ENCODE peak calls at places on chromosome 13, in ten cellular contexts. One of them, this sample, is unnamed.

GRCh38 chr13:43675577-43675976 is 111.2 kb downstream of the ENOX1 start:
- DNase-seq in naive thymus-derived CD4-positive, alpha-beta T cell: no peak
- DNase-seq in stimulated activated naive CD4-positive, alpha-beta T cell treated with Interleukin-2 at 50 U/mL for 16 hours: no peak
- DNase-seq in head of caudate nucleus: no peak
- DNase-seq in stimulated activated CD8-positive, alpha-beta memory T cell treated with anti-CD3 and anti-CD28 coated beads, Interleukin-2, amount 100 ng/mL, for 48 hours: no peak
- DNase-seq in germinal center: no peak
- DNase-seq in omental fat pad: no peak
- DNase-seq in astrocyte of the spinal cord: no peak
- DNase-seq in nephron progenitor cell: no peak
- DNase-seq in mesothelial cell of epicardium: no peak
- DNase-seq in this sample: no peak

GRCh38 chr13:73622375-73622774 is 511.8 kb downstream of the KLF12 start:
- DNase-seq in germinal center: no peak
- DNase-seq in nephron progenitor cell: no peak
- DNase-seq in omental fat pad: no peak
- DNase-seq in head of caudate nucleus: no peak
- DNase-seq in astrocyte of the spinal cord: no peak
- DNase-seq in stimulated activated CD8-positive, alpha-beta memory T cell treated with anti-CD3 and anti-CD28 coated beads, Interleukin-2, amount 100 ng/mL, for 48 hours: no peak
- DNase-seq in mesothelial cell of epicardium: no peak
- DNase-seq in naive thymus-derived CD4-positive, alpha-beta T cell: no peak
- DNase-seq in stimulated activated naive CD4-positive, alpha-beta T cell treated with Interleukin-2 at 50 U/mL for 16 hours: no peak
- DNase-seq in this sample: no peak

GRCh38 chr13:65236841-65237418 is 1993.2 kb downstream of the PCDH9 start:
- DNase-seq in germinal center: no peak
- DNase-seq in stimulated activated CD8-positive, alpha-beta memory T cell treated with anti-CD3 and anti-CD28 coated beads, Interleukin-2, amount 100 ng/mL, for 48 hours: no peak
- DNase-seq in astrocyte of the spinal cord: no peak
- DNase-seq in mesothelial cell of epicardium: no peak
- DNase-seq in stimulated activated naive CD4-positive, alpha-beta T cell treated with Interleukin-2 at 50 U/mL for 16 hours: no peak
- DNase-seq in head of caudate nucleus: no peak
- DNase-seq in naive thymus-derived CD4-positive, alpha-beta T cell: no peak
- DNase-seq in nephron progenitor cell: peak
- DNase-seq in omental fat pad: no peak
- DNase-seq in this sample: no peak

GRCh38 chr13:49369876-49370275 is 74.0 kb downstream of the CAB39L start:
- DNase-seq in mesothelial cell of epicardium: no peak
- DNase-seq in naive thymus-derived CD4-positive, alpha-beta T cell: no peak
- DNase-seq in astrocyte of the spinal cord: no peak
- DNase-seq in omental fat pad: no peak
- DNase-seq in stimulated activated CD8-positive, alpha-beta memory T cell treated with anti-CD3 and anti-CD28 coated beads, Interleukin-2, amount 100 ng/mL, for 48 hours: no peak
- DNase-seq in nephron progenitor cell: no peak
- DNase-seq in stimulated activated naive CD4-positive, alpha-beta T cell treated with Interleukin-2 at 50 U/mL for 16 hours: no peak
- DNase-seq in head of caudate nucleus: no peak
- DNase-seq in germinal center: no peak
- DNase-seq in this sample: no peak

GRCh38 chr13:50617134-50617721 is 226.3 kb downstream of the DLEU7 start:
- DNase-seq in astrocyte of the spinal cord: peak
- DNase-seq in nephron progenitor cell: no peak
- DNase-seq in germinal center: no peak
- DNase-seq in stimulated activated naive CD4-positive, alpha-beta T cell treated with Interleukin-2 at 50 U/mL for 16 hours: no peak
- DNase-seq in omental fat pad: no peak
- DNase-seq in naive thymus-derived CD4-positive, alpha-beta T cell: no peak
- DNase-seq in stimulated activated CD8-positive, alpha-beta memory T cell treated with anti-CD3 and anti-CD28 coated beads, Interleukin-2, amount 100 ng/mL, for 48 hours: no peak
- DNase-seq in mesothelial cell of epicardium: no peak
- DNase-seq in head of caudate nucleus: no peak
- DNase-seq in this sample: no peak

GRCh38 chr13:94967183-94968039 is 255.1 kb upstream of the SOX21 start:
- DNase-seq in omental fat pad: no peak
- DNase-seq in stimulated activated naive CD4-positive, alpha-beta T cell treated with Interleukin-2 at 50 U/mL for 16 hours: no peak
- DNase-seq in naive thymus-derived CD4-positive, alpha-beta T cell: no peak
- DNase-seq in astrocyte of the spinal cord: peak
- DNase-seq in mesothelial cell of epicardium: peak
- DNase-seq in head of caudate nucleus: peak
- DNase-seq in nephron progenitor cell: peak
- DNase-seq in germinal center: peak
- DNase-seq in stimulated activated CD8-positive, alpha-beta memory T cell treated with anti-CD3 and anti-CD28 coated beads, Interleukin-2, amount 100 ng/mL, for 48 hours: peak
- DNase-seq in this sample: no peak

GRCh38 chr13:26255717-26256277 is 1.9 kb downstream of the CDK8 start:
- DNase-seq in stimulated activated naive CD4-positive, alpha-beta T cell treated with Interleukin-2 at 50 U/mL for 16 hours: no peak
- DNase-seq in head of caudate nucleus: no peak
- DNase-seq in naive thymus-derived CD4-positive, alpha-beta T cell: no peak
- DNase-seq in mesothelial cell of epicardium: no peak
- DNase-seq in nephron progenitor cell: no peak
- DNase-seq in germinal center: no peak
- DNase-seq in omental fat pad: no peak
- DNase-seq in stimulated activated CD8-positive, alpha-beta memory T cell treated with anti-CD3 and anti-CD28 coated beads, Interleukin-2, amount 100 ng/mL, for 48 hours: no peak
- DNase-seq in astrocyte of the spinal cord: peak
- DNase-seq in this sample: no peak

GRCh38 chr13:91304740-91305139 is 42.7 kb upstream of the MIR17HG start:
- DNase-seq in astrocyte of the spinal cord: no peak
- DNase-seq in nephron progenitor cell: no peak
- DNase-seq in mesothelial cell of epicardium: no peak
- DNase-seq in germinal center: no peak
- DNase-seq in naive thymus-derived CD4-positive, alpha-beta T cell: no peak
- DNase-seq in stimulated activated naive CD4-positive, alpha-beta T cell treated with Interleukin-2 at 50 U/mL for 16 hours: no peak
- DNase-seq in stimulated activated CD8-positive, alpha-beta memory T cell treated with anti-CD3 and anti-CD28 coated beads, Interleukin-2, amount 100 ng/mL, for 48 hours: no peak
- DNase-seq in head of caudate nucleus: no peak
- DNase-seq in omental fat pad: no peak
- DNase-seq in this sample: no peak

GRCh38 chr13:110714798-110715394 is 1.4 kb downstream of the ING1 start:
- DNase-seq in nephron progenitor cell: peak
- DNase-seq in stimulated activated CD8-positive, alpha-beta memory T cell treated with anti-CD3 and anti-CD28 coated beads, Interleukin-2, amount 100 ng/mL, for 48 hours: peak
- DNase-seq in head of caudate nucleus: peak
- DNase-seq in naive thymus-derived CD4-positive, alpha-beta T cell: peak
- DNase-seq in stimulated activated naive CD4-positive, alpha-beta T cell treated with Interleukin-2 at 50 U/mL for 16 hours: peak
- DNase-seq in astrocyte of the spinal cord: peak
- DNase-seq in omental fat pad: peak
- DNase-seq in germinal center: peak
- DNase-seq in mesothelial cell of epicardium: peak
- DNase-seq in this sample: no peak

GRCh38 chr13:102836471-102836870 is 9.4 kb upstream of the ERCC5 start:
- DNase-seq in nephron progenitor cell: no peak
- DNase-seq in head of caudate nucleus: no peak
- DNase-seq in omental fat pad: no peak
- DNase-seq in naive thymus-derived CD4-positive, alpha-beta T cell: no peak
- DNase-seq in germinal center: no peak
- DNase-seq in stimulated activated CD8-positive, alpha-beta memory T cell treated with anti-CD3 and anti-CD28 coated beads, Interleukin-2, amount 100 ng/mL, for 48 hours: no peak
- DNase-seq in mesothelial cell of epicardium: no peak
- DNase-seq in stimulated activated naive CD4-positive, alpha-beta T cell treated with Interleukin-2 at 50 U/mL for 16 hours: no peak
- DNase-seq in astrocyte of the spinal cord: no peak
- DNase-seq in this sample: no peak

GRCh38 chr13:39306639-39307589 is 268.7 kb downstream of the NHLRC3 start:
- DNase-seq in head of caudate nucleus: no peak
- DNase-seq in stimulated activated CD8-positive, alpha-beta memory T cell treated with anti-CD3 and anti-CD28 coated beads, Interleukin-2, amount 100 ng/mL, for 48 hours: no peak
- DNase-seq in omental fat pad: no peak
- DNase-seq in naive thymus-derived CD4-positive, alpha-beta T cell: no peak
- DNase-seq in germinal center: no peak
- DNase-seq in astrocyte of the spinal cord: no peak
- DNase-seq in mesothelial cell of epicardium: no peak
- DNase-seq in stimulated activated naive CD4-positive, alpha-beta T cell treated with Interleukin-2 at 50 U/mL for 16 hours: no peak
- DNase-seq in nephron progenitor cell: no peak
- DNase-seq in this sample: no peak

GRCh38 chr13:45492538-45492937 is 27.8 kb downstream of the COG3 start:
- DNase-seq in mesothelial cell of epicardium: no peak
- DNase-seq in naive thymus-derived CD4-positive, alpha-beta T cell: no peak
- DNase-seq in germinal center: no peak
- DNase-seq in head of caudate nucleus: no peak
- DNase-seq in stimulated activated naive CD4-positive, alpha-beta T cell treated with Interleukin-2 at 50 U/mL for 16 hours: no peak
- DNase-seq in astrocyte of the spinal cord: peak
- DNase-seq in nephron progenitor cell: no peak
- DNase-seq in omental fat pad: no peak
- DNase-seq in stimulated activated CD8-positive, alpha-beta memory T cell treated with anti-CD3 and anti-CD28 coated beads, Interleukin-2, amount 100 ng/mL, for 48 hours: no peak
- DNase-seq in this sample: no peak

GRCh38 chr13:113109151-113110047 is 3.8 kb downstream of the F7 start:
- DNase-seq in astrocyte of the spinal cord: no peak
- DNase-seq in omental fat pad: no peak
- DNase-seq in germinal center: no peak
- DNase-seq in mesothelial cell of epicardium: peak
- DNase-seq in stimulated activated CD8-positive, alpha-beta memory T cell treated with anti-CD3 and anti-CD28 coated beads, Interleukin-2, amount 100 ng/mL, for 48 hours: no peak
- DNase-seq in naive thymus-derived CD4-positive, alpha-beta T cell: no peak
- DNase-seq in stimulated activated naive CD4-positive, alpha-beta T cell treated with Interleukin-2 at 50 U/mL for 16 hours: no peak
- DNase-seq in head of caudate nucleus: no peak
- DNase-seq in nephron progenitor cell: peak
- DNase-seq in this sample: no peak

GRCh38 chr13:27171244-27171829 is at the start of gene USP12:
- DNase-seq in stimulated activated CD8-positive, alpha-beta memory T cell treated with anti-CD3 and anti-CD28 coated beads, Interleukin-2, amount 100 ng/mL, for 48 hours: peak
- DNase-seq in nephron progenitor cell: peak
- DNase-seq in omental fat pad: no peak
- DNase-seq in germinal center: peak
- DNase-seq in naive thymus-derived CD4-positive, alpha-beta T cell: no peak
- DNase-seq in mesothelial cell of epicardium: peak
- DNase-seq in head of caudate nucleus: peak
- DNase-seq in stimulated activated naive CD4-positive, alpha-beta T cell treated with Interleukin-2 at 50 U/mL for 16 hours: peak
- DNase-seq in astrocyte of the spinal cord: no peak
- DNase-seq in this sample: peak

GRCh38 chr13:98731038-98731437 is 21.4 kb downstream of the SLC15A1 start:
- DNase-seq in stimulated activated CD8-positive, alpha-beta memory T cell treated with anti-CD3 and anti-CD28 coated beads, Interleukin-2, amount 100 ng/mL, for 48 hours: no peak
- DNase-seq in germinal center: no peak
- DNase-seq in head of caudate nucleus: no peak
- DNase-seq in mesothelial cell of epicardium: no peak
- DNase-seq in omental fat pad: no peak
- DNase-seq in naive thymus-derived CD4-positive, alpha-beta T cell: no peak
- DNase-seq in astrocyte of the spinal cord: no peak
- DNase-seq in nephron progenitor cell: no peak
- DNase-seq in stimulated activated naive CD4-positive, alpha-beta T cell treated with Interleukin-2 at 50 U/mL for 16 hours: no peak
- DNase-seq in this sample: no peak

GRCh38 chr13:31860002-31860401 is 120.7 kb downstream of the RXFP2 start:
- DNase-seq in mesothelial cell of epicardium: no peak
- DNase-seq in germinal center: no peak
- DNase-seq in stimulated activated naive CD4-positive, alpha-beta T cell treated with Interleukin-2 at 50 U/mL for 16 hours: no peak
- DNase-seq in omental fat pad: no peak
- DNase-seq in stimulated activated CD8-positive, alpha-beta memory T cell treated with anti-CD3 and anti-CD28 coated beads, Interleukin-2, amount 100 ng/mL, for 48 hours: no peak
- DNase-seq in astrocyte of the spinal cord: no peak
- DNase-seq in naive thymus-derived CD4-positive, alpha-beta T cell: no peak
- DNase-seq in nephron progenitor cell: no peak
- DNase-seq in head of caudate nucleus: peak
- DNase-seq in this sample: no peak

GRCh38 chr13:37127706-37128241 is 22.3 kb upstream of the CSNK1A1L start:
- DNase-seq in naive thymus-derived CD4-positive, alpha-beta T cell: no peak
- DNase-seq in omental fat pad: no peak
- DNase-seq in nephron progenitor cell: no peak
- DNase-seq in stimulated activated naive CD4-positive, alpha-beta T cell treated with Interleukin-2 at 50 U/mL for 16 hours: no peak
- DNase-seq in astrocyte of the spinal cord: peak
- DNase-seq in stimulated activated CD8-positive, alpha-beta memory T cell treated with anti-CD3 and anti-CD28 coated beads, Interleukin-2, amount 100 ng/mL, for 48 hours: no peak
- DNase-seq in mesothelial cell of epicardium: no peak
- DNase-seq in head of caudate nucleus: peak
- DNase-seq in germinal center: no peak
- DNase-seq in this sample: peak

GRCh38 chr13:33106656-33107402 is 90.6 kb downstream of the KL start:
- DNase-seq in germinal center: no peak
- DNase-seq in naive thymus-derived CD4-positive, alpha-beta T cell: no peak
- DNase-seq in mesothelial cell of epicardium: no peak
- DNase-seq in nephron progenitor cell: no peak
- DNase-seq in stimulated activated CD8-positive, alpha-beta memory T cell treated with anti-CD3 and anti-CD28 coated beads, Interleukin-2, amount 100 ng/mL, for 48 hours: no peak
- DNase-seq in astrocyte of the spinal cord: no peak
- DNase-seq in omental fat pad: no peak
- DNase-seq in stimulated activated naive CD4-positive, alpha-beta T cell treated with Interleukin-2 at 50 U/mL for 16 hours: no peak
- DNase-seq in head of caudate nucleus: no peak
- DNase-seq in this sample: no peak

GRCh38 chr13:65656740-65657329 is 1573.3 kb downstream of the PCDH9 start:
- DNase-seq in germinal center: no peak
- DNase-seq in omental fat pad: no peak
- DNase-seq in astrocyte of the spinal cord: peak
- DNase-seq in stimulated activated CD8-positive, alpha-beta memory T cell treated with anti-CD3 and anti-CD28 coated beads, Interleukin-2, amount 100 ng/mL, for 48 hours: no peak
- DNase-seq in stimulated activated naive CD4-positive, alpha-beta T cell treated with Interleukin-2 at 50 U/mL for 16 hours: no peak
- DNase-seq in mesothelial cell of epicardium: no peak
- DNase-seq in head of caudate nucleus: no peak
- DNase-seq in naive thymus-derived CD4-positive, alpha-beta T cell: no peak
- DNase-seq in nephron progenitor cell: no peak
- DNase-seq in this sample: no peak

GRCh38 chr13:114124921-114125320 is 7.5 kb downstream of the RASA3 start:
- DNase-seq in germinal center: no peak
- DNase-seq in mesothelial cell of epicardium: no peak
- DNase-seq in naive thymus-derived CD4-positive, alpha-beta T cell: peak
- DNase-seq in astrocyte of the spinal cord: peak
- DNase-seq in stimulated activated CD8-positive, alpha-beta memory T cell treated with anti-CD3 and anti-CD28 coated beads, Interleukin-2, amount 100 ng/mL, for 48 hours: no peak
- DNase-seq in omental fat pad: no peak
- DNase-seq in stimulated activated naive CD4-positive, alpha-beta T cell treated with Interleukin-2 at 50 U/mL for 16 hours: peak
- DNase-seq in nephron progenitor cell: no peak
- DNase-seq in head of caudate nucleus: no peak
- DNase-seq in this sample: peak

GRCh38 chr13:43725460-43725859 is 61.3 kb downstream of the ENOX1 start:
- DNase-seq in germinal center: no peak
- DNase-seq in naive thymus-derived CD4-positive, alpha-beta T cell: no peak
- DNase-seq in nephron progenitor cell: no peak
- DNase-seq in head of caudate nucleus: no peak
- DNase-seq in stimulated activated naive CD4-positive, alpha-beta T cell treated with Interleukin-2 at 50 U/mL for 16 hours: no peak
- DNase-seq in mesothelial cell of epicardium: no peak
- DNase-seq in astrocyte of the spinal cord: no peak
- DNase-seq in stimulated activated CD8-positive, alpha-beta memory T cell treated with anti-CD3 and anti-CD28 coated beads, Interleukin-2, amount 100 ng/mL, for 48 hours: no peak
- DNase-seq in omental fat pad: no peak
- DNase-seq in this sample: no peak